ENCODE peak calls at places on chromosome 22, in six cellular contexts. F is GM20000, J is choroid plexus epithelial cell, T is tibial nerve, O is transverse colon, W is upper lobe of left lung. Z is an unnamed sample.

GRCh38 chr22:24819941-24820461 is 14.0 kb downstream of the SGSM1 start:
- DNase-seq in F (no peak), O (peak; percentile 65), W (peak; percentile 29), J (no peak), T (no peak), Z (no peak)

GRCh38 chr22:24146791-24147353 is 34.4 kb upstream of the SUSD2 start:
- DNase-seq in T (no peak), J (peak; percentile 79), O (peak; percentile 42), W (no peak), F (no peak), Z (no peak)

GRCh38 chr22:24156146-24156914 is 25.0 kb upstream of the SUSD2 start:
- DNase-seq in O (peak; percentile 54), W (no peak), J (peak; percentile 50), F (peak; percentile 88), T (no peak), Z (peak; percentile 82)

GRCh38 chr22:17921871-17922821 is 102.2 kb downstream of the MICAL3 start:
- DNase-seq in T (no peak), J (no peak), O (peak; percentile 53), W (peak; percentile 45), F (no peak), Z (no peak)

GRCh38 chr22:25644122-25644521 is 79.6 kb downstream of the GRK3 start:
- DNase-seq in W (no peak), J (no peak), O (no peak), T (no peak), F (no peak), Z (no peak)

GRCh38 chr22:21933413-21933812 is 19.2 kb downstream of the PPM1F start:
- DNase-seq in T (no peak), F (no peak), W (no peak), O (no peak), J (no peak), Z (no peak)

GRCh38 chr22:25896098-25896497 is 154.1 kb downstream of the MYO18B start:
- DNase-seq in J (no peak), O (no peak), W (no peak), F (peak; percentile 16), T (no peak), Z (peak; percentile 18)

GRCh38 chr22:46362934-46363515 is 27.5 kb downstream of the TRMU start:
- DNase-seq in F (no peak), O (peak; percentile 7), W (no peak), J (no peak), T (no peak), Z (no peak)

DNA sequence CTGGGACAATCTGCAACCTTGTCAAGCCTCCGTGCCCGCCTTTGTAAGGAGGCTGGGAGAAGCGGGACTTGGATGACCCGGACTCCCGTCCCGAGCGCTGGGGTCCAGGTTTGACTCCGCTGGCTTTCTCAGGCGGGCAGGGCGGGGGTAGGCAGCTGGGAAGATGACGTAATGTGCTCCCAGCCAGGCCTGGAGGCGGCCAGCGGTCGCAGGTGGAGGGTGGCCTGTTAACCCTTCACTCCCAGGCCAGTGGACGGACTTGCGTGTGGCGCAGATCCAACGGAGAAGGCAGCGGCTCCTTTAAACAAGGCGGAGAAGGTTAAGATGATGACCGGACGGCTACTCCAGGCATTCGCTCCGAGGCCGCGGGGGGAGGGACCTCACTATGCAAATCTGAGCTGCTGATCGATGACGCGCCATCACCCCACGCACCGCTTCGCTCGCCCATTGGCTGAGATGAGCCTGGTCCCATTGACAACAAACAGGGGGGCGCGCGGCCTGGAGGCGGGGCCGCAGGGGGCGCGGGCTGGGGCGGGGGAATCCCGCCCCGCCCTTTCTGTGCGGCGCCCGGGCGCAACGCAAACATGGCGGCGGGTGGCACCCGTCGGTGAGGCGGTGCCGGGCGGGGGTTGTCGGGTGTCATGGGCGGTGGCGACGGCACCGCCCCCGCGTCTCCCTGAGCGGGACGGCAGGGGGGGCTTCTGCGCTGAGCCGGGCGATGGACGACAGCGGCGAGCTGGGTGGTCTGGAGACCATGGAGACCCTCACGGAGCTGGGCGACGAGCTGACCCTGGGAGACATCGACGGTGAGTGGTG is at the start of gene SREBF2:
- DNase-seq in T (peak; percentile 100), F (peak; percentile 98), O (peak; percentile 100), W (peak; percentile 100), J (peak; percentile 100), Z (peak; percentile 99)
- TF ChIP-seq CTCF in T (no peak), F (no peak), O (peak; percentile 15), W (no peak), J (no peak), Z (no peak)

GRCh38 chr22:27488456-27489224 is 312.9 kb downstream of the MN1 start:
- DNase-seq in F (no peak), W (no peak), T (no peak), J (peak; percentile 28), O (no peak), Z (no peak)
- TF ChIP-seq CTCF in F (no peak), W (no peak), T (no peak), J (peak; percentile 10), O (no peak), Z (no peak)

GRCh38 chr22:20021196-20022181 is 579 bp downstream of the TANGO2 start:
- DNase-seq in O (peak; percentile 42), F (no peak), J (no peak), W (peak; percentile 91), T (no peak), Z (no peak)
- TF ChIP-seq CTCF in O (no peak), F (no peak), J (no peak), W (no peak), T (no peak), Z (no peak)

GRCh38 chr22:48663297-48663696 is 1164.4 kb downstream of the BRD1 start:
- DNase-seq in W (no peak), T (no peak), J (no peak), F (no peak), O (no peak), Z (no peak)
- TF ChIP-seq CTCF in W (no peak), T (no peak), J (peak; percentile 31), F (peak; percentile 13), O (peak; percentile 14), Z (no peak)

GRCh38 chr22:37417737-37418348 is 9.4 kb downstream of the ELFN2 start:
- DNase-seq in F (no peak), J (no peak), W (no peak), T (no peak), O (no peak), Z (no peak)

GRCh38 chr22:37419370-37419915 is 7.8 kb downstream of the ELFN2 start:
- DNase-seq in F (no peak), W (no peak), J (no peak), O (no peak), T (no peak), Z (no peak)

GRCh38 chr22:37417264-37417663 is 10.0 kb downstream of the ELFN2 start:
- DNase-seq in W (no peak), J (no peak), O (no peak), T (no peak), F (no peak), Z (no peak)

GRCh38 chr22:37419916-37420655 is 7.2 kb downstream of the ELFN2 start:
- DNase-seq in T (no peak), F (no peak), O (no peak), W (peak; percentile 49), J (no peak), Z (no peak)

GRCh38 chr22:37418627-37419369 is 8.5 kb downstream of the ELFN2 start:
- DNase-seq in F (no peak), J (no peak), O (peak; percentile 22), T (no peak), W (peak; percentile 84), Z (no peak)
- TF ChIP-seq CTCF in F (no peak), J (no peak), O (no peak), T (no peak), W (peak; percentile 21), Z (no peak)

GRCh38 chr22:30602049-30602448 is 4.9 kb upstream of the TCN2 start:
- DNase-seq in O (no peak), W (no peak), T (no peak), J (peak; percentile 74), F (no peak), Z (no peak)
- TF ChIP-seq CTCF in O (peak; percentile 43), W (peak; percentile 19), T (no peak), J (peak; percentile 64), F (peak; percentile 21), Z (peak; percentile 36)

GRCh38 chr22:20011993-20012740 is 4.5 kb downstream of the ARVCF start:
- DNase-seq in W (no peak), F (no peak), J (no peak), O (no peak), T (no peak), Z (no peak)

GRCh38 chr22:20012741-20013331 is 3.8 kb downstream of the ARVCF start:
- DNase-seq in W (no peak), F (no peak), O (no peak), J (no peak), T (no peak), Z (no peak)

GRCh38 chr22:20015187-20015625 is 1.4 kb downstream of the ARVCF start:
- DNase-seq in T (no peak), F (no peak), O (no peak), J (no peak), W (no peak), Z (no peak)

GRCh38 chr22:20014526-20015186 is 2.0 kb downstream of the ARVCF start:
- DNase-seq in O (no peak), J (no peak), T (no peak), F (no peak), W (no peak), Z (no peak)

DNA sequence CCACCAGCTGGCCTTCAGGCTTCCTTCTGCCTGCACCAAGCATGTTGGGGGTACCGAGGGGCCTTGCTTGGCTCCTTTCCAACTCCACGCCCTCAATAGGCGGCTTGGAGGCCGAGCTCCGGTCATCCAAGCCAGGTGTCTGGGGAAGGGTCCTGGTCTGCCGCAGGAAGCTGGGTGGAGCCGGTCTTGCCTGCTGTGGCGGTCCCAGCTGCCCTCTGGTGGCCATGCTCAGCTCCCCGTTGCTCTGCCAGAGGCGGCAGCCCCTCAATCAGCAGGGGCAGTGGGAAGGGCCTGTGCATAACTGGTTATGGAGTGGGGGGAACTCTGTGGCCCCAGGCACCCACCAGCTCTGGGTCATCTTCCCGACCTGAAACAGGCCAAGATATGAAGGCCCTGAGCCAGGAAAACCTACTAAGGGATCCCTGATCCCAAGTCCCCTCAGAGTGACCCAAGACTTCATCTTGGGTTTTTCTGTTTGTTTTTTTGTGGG is 3.2 kb downstream of the ARVCF start:
- DNase-seq in J (peak; percentile 61), F (peak; percentile 72), W (peak; percentile 55), O (peak; percentile 38), T (peak; percentile 37), Z (peak; percentile 70)
- TF ChIP-seq CTCF in J (peak; percentile 89), F (peak; percentile 61), W (peak; percentile 87), O (peak; percentile 55), T (peak; percentile 65), Z (peak; percentile 77)

GRCh38 chr22:48478124-48478523 is 1349.5 kb downstream of the BRD1 start:
- DNase-seq in J (no peak), W (peak; percentile 13), T (no peak), F (no peak), O (no peak), Z (no peak)
- TF ChIP-seq CTCF in J (no peak), W (no peak), T (no peak), F (no peak), O (no peak), Z (no peak)

GRCh38 chr22:49724893-49725489 is 102.7 kb downstream of the BRD1 start:
- DNase-seq in F (peak; percentile 91), W (peak; percentile 34), T (no peak), O (peak; percentile 46), J (peak; percentile 62), Z (peak; percentile 82)
- TF ChIP-seq CTCF in F (peak; percentile 65), W (peak; percentile 86), T (peak; percentile 35), O (peak; percentile 55), J (peak; percentile 72), Z (peak; percentile 75)

Z was measured in GM10248.